ENCODE peak calls at places on chromosomes 4 and X, in four cellular contexts. G, R, W and D are unnamed samples.

GRCh38 chr4:73730292-73730691 is 10.1 kb upstream of the CXCL8 start:
- DNase-seq in R (no peak), G (no peak), W (no peak), D (no peak)

GRCh38 chr4:156686120-156686519 is 285.5 kb downstream of the PDGFC start:
- DNase-seq in G (no peak), R (no peak), W (no peak), D (no peak)

GRCh38 chr4:80070880-80071620 is 2.0 kb downstream of the ANTXR2 start:
- DNase-seq in R (no peak), G (no peak), W (no peak), D (no peak)

GRCh38 chr4:75939890-75940691 is 722 bp downstream of the NAAA start:
- DNase-seq in R (peak), W (peak), G (peak), D (peak)

GRCh38 chrX:154596290-154596929 is 11.5 kb downstream of the CTAG1A start:
- DNase-seq in G (no peak), R (no peak), W (peak), D (no peak)

GRCh38 chrX:115030635-115031034 is 13.2 kb upstream of the IL13RA2 start:
- DNase-seq in W (no peak), R (no peak), G (no peak), D (no peak)

GRCh38 chr4:52780627-52781354 is 29.6 kb upstream of the ERVMER34-1 start:
- DNase-seq in R (no peak), G (no peak), W (no peak), D (no peak)

GRCh38 chr4:8302331-8302730 is 32.8 kb downstream of the HTRA3 start:
- DNase-seq in W (no peak), R (no peak), G (no peak), D (no peak)

GRCh38 chr4:81622474-81623198 is 150.9 kb upstream of the RASGEF1B start:
- DNase-seq in G (no peak), W (no peak), R (no peak), D (no peak)

GRCh38 chr4:139419388-139419914 is 34.5 kb upstream of the RAB33B start:
- DNase-seq in R (peak), W (no peak), G (no peak), D (no peak)

GRCh38 chrX:51759055-51759454 is 15.8 kb downstream of the GSPT2 start:
- DNase-seq in G (no peak), R (no peak), W (no peak), D (no peak)

GRCh38 chr4:785332-786073 is 40.4 kb downstream of the CPLX1 start:
- DNase-seq in W (peak), G (no peak), R (no peak), D (no peak)
- H3K4me3 ChIP-seq in W (peak), G (no peak), R (peak), D (no peak)

DNA sequence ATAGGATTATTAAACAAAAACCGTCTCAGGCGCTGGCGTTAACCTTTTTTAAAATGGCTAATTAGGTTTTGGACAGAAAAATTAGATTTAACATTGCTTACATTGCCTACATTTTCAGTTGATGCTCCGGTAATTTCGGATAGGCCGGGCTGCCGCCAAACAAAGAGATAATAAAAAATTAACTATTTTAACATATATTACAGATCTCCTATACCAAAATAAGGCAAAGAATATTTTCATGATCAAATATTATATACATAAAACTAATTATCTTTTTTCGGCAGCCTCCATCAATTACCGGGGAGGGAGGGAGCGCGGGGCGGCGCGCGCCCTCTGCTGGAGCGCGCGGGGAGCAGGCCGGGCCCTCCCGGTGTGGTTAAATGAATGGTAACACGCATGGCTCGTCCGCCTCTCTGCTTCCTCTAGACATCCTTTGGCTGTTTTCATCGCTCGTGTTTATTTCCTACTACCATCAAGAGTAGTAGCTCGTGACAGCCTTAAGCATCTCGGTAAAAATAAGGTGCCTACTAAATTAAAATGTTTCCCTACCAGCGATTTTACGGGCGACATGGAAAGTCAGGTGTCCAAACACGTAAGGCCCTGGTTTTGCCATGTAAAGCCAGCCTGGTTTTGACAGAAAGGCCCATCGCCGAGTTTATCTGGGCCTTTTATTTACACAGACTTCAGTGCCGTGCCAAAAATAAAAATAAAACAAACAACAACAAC is 52.4 kb upstream of the TMEM33 start:
- DNase-seq in R (no peak), W (peak), G (peak), D (no peak)
- H3K4me3 ChIP-seq in R (no peak), W (peak), G (peak), D (no peak)

GRCh38 chr4:23016981-23017380 is 324.2 kb downstream of the GBA3 start:
- DNase-seq in G (no peak), R (no peak), W (no peak), D (no peak)

GRCh38 chr4:23023666-23024065 is 330.9 kb downstream of the GBA3 start:
- DNase-seq in G (no peak), W (no peak), R (no peak), D (no peak)

GRCh38 chr4:23022032-23022431 is 329.3 kb downstream of the GBA3 start:
- DNase-seq in R (no peak), G (no peak), W (no peak), D (no peak)

GRCh38 chr4:23023121-23023520 is 330.4 kb downstream of the GBA3 start:
- DNase-seq in W (no peak), G (no peak), R (no peak), D (no peak)

GRCh38 chr4:23021040-23021439 is 328.3 kb downstream of the GBA3 start:
- DNase-seq in R (no peak), G (no peak), W (no peak), D (no peak)
- H3K4me3 ChIP-seq in R (no peak), G (no peak), W (no peak), D (no peak)

GRCh38 chrX:68372665-68373064 is 60.6 kb downstream of the OPHN1 start:
- DNase-seq in R (no peak), G (no peak), W (no peak), D (no peak)

GRCh38 chrX:68375803-68376202 is 57.5 kb downstream of the OPHN1 start:
- DNase-seq in G (no peak), W (no peak), R (no peak), D (no peak)
- H3K4me3 ChIP-seq in G (no peak), W (no peak), R (no peak), D (no peak)

GRCh38 chr4:88738146-88738545 is 40.5 kb upstream of the NAP1L5 start:
- DNase-seq in W (no peak), G (no peak), R (no peak), D (no peak)

GRCh38 chr4:88736264-88736663 is 38.6 kb upstream of the NAP1L5 start:
- DNase-seq in G (no peak), W (no peak), R (no peak), D (no peak)

GRCh38 chr4:88738714-88739366 is 41.2 kb upstream of the NAP1L5 start:
- DNase-seq in W (peak), R (no peak), G (no peak), D (no peak)

GRCh38 chr4:88735554-88735953 is 37.9 kb upstream of the NAP1L5 start:
- DNase-seq in W (no peak), R (no peak), G (no peak), D (no peak)

DNA sequence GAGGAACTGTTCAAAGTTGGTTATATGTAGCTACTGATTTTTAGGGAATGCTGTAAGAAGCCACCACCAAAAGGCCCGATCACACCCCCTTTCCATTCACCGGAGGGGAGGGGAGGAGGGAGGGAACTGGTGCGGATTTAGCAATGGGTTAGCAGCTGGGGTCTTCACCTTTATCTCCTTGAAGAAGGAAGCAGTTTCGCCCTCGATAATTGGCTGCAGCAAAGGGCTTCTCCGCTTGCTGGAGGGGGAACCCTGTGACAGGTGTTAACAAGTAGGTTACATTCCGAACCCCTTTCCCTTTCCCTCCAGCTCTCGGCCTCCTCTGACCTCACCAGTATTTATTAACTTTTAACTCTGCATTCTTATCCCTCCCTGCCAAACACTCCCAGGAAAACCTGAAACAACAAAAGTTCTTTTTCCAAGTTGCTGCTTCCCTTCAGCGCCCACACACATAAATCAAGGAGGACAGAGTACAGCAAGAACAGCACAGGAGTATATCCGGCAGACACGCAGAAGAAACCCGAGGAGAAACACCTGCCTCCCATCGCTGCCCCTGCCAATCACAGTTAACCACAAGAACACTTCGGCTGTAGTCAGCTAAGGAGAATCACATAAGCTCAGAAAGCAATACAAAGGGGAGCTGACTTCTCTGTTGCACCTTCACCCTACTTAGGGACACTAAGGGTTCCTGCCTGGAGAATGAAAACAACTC is 39.8 kb upstream of the NAP1L5 start:
- DNase-seq in R (no peak), W (peak), G (peak), D (no peak)
- H3K4me3 ChIP-seq in R (no peak), W (no peak), G (no peak), D (no peak)

GRCh38 chr4:132866616-132867015 is 282.5 kb upstream of the PCDH10 start:
- DNase-seq in R (no peak), W (no peak), G (no peak), D (no peak)

GRCh38 chr4:132865922-132866321 is 283.2 kb upstream of the PCDH10 start:
- DNase-seq in G (no peak), R (no peak), W (no peak), D (no peak)

GRCh38 chr4:132860976-132861375 is 288.1 kb upstream of the PCDH10 start:
- DNase-seq in R (no peak), W (no peak), G (no peak), D (no peak)

GRCh38 chr4:132863619-132864018 is 285.5 kb upstream of the PCDH10 start:
- DNase-seq in R (no peak), G (no peak), W (no peak), D (no peak)

DNA sequence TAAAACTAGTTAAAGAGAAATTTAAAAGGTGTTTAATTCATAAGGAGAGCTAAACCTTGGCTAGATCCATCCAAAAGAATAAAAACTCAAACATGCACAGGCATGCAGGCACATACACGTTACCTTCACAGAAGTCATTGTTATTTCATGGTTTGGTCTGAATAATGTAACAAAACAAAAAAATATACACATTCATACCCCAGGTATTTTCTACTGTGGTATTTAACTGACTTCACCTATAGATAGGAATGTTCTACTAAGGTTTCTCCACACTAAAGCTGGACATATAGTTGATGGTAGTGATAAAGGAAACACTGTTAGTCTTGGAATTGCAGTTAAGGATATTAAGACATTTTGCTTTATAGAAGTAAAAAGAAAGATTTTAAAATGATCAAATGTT is 283.6 kb upstream of the PCDH10 start:
- DNase-seq in G (no peak), W (no peak), R (no peak), D (no peak)
- H3K4me3 ChIP-seq in G (no peak), W (no peak), R (no peak), D (no peak)

GRCh38 chr4:2789351-2789750 is 3.5 kb upstream of the SH3BP2 start:
- DNase-seq in R (no peak), W (no peak), G (no peak), D (no peak)

GRCh38 chr4:2791518-2792395 is 1.1 kb upstream of the SH3BP2 start:
- DNase-seq in G (no peak), R (no peak), W (no peak), D (no peak)

GRCh38 chr4:2792396-2792710 is 532 bp upstream of the SH3BP2 start:
- DNase-seq in W (no peak), G (no peak), R (no peak), D (no peak)

GRCh38 chr4:2789801-2790582 is 2.9 kb upstream of the SH3BP2 start:
- DNase-seq in G (no peak), R (no peak), W (no peak), D (no peak)

DNA sequence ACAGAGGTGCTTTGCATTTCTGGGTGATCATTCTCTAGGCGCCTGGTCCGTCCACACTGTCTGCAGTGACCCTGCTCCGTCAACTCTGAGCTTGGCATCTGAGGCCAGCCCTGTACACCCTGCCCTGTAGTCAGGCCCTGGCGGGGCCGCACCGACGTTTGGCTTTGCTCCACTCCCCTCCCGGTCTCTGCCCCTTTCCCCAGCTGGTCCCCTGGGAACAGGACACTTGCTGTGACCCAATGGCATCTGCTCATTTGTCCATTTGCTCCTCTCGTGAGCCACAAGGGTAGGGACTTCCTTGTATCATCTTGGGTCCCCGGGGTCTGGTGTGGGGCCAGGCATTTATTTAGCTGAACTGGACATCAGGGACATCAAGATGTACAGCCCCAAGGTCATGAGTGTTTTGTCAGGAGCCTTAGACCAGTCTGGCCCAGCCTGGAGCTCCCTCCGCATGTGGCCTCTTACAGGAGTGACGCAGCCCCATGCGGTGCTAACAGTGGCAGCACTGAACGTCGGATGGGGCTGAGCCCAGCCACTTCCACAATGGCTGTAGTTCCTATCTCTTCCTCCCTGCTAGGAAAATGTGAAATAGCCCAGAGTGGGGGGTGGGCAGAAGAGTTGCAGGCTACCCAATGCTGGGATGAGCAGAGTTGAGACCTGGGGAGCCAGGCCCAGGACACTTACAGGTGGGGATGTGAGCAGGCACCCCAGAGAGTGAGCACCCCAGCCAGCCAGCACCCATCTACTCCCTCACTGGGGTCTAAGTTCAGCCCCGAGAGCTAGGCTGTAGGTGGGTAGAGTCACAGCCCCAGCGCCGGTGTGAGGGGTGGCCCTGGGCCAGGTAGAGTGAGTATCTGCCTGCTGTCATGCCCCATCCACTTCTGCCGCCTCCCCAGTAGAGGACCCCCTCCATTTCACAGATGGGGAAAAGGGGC is 2.0 kb upstream of the SH3BP2 start:
- DNase-seq in W (no peak), G (no peak), R (no peak), D (no peak)
- H3K4me3 ChIP-seq in W (no peak), G (no peak), R (no peak), D (no peak)

GRCh38 chrX:97847885-97848679 is 964.4 kb downstream of the RPA4 start:
- DNase-seq in W (no peak), R (no peak), G (no peak), D (no peak)
- H3K4me3 ChIP-seq in W (no peak), R (no peak), G (no peak), D (no peak)

DNA sequence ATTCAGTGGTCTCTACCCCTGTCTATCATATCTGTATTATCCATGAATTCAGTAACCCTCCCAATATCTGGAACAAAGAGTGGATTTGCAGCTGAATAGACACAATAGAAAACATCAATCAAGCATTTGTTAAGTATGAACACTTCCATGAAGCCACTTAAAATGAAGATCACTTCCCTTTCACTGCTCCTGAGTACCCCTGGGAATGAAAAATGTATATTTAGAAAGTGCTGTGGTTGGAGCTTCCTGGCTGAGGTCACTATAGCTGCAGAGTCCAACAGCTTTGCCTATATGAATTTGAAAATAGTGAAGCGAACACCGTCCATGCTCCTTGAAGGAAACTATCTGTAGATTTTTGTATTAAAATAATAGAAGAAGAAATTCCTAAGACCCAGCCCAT is 227.0 kb downstream of the DTHD1 start:
- DNase-seq in W (no peak), G (no peak), R (no peak), D (no peak)
- H3K4me3 ChIP-seq in W (no peak), G (no peak), R (no peak), D (no peak)

DNA sequence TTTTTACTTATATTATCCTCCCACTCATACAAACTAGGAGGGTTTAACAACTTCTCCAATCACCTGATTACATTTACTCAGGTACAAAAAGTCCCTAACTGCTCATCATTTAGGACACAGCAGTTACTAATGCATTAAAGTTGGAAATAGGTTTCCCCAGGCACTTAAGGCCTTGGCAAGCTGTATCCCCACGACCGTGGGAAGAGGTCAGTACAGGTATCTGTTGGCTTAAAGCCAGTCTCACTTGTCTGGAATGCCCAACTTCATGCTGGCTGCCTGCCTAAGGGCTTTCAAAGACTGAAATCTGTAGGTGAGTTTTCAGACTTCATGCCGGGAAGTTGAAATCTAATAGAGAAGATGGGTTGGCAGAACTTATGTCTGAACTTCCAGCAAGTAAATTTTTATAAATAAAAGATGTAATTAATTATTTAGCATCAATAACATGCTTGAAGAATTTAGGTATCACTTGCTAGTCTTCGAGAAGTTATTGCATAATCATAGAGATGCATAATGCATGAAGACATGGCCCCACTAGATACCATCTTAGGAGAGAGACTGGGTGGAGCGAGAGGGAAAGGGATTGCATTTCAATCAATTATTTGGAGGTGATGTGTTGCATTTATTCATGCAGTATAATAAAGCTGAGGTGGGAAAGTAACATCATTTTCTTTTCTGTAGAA is 54.2 kb downstream of the SCD5 start:
- DNase-seq in R (no peak), G (no peak), W (no peak), D (no peak)
- H3K4me3 ChIP-seq in R (no peak), G (no peak), W (no peak), D (no peak)